ENCODE peak calls at places on chromosomes 5 and 9, in eight cellular contexts. One of them, this sample, is unnamed.

GRCh38 chr5:135551593-135552447 is 16.1 kb upstream of the NEUROG1 start:
- DNase-seq in LoVo: peak; percentile 70
- DNase-seq in epithelial cell of esophagus: peak; percentile 82
- DNase-seq in caudate nucleus: peak; percentile 60
- DNase-seq in CD8-positive, alpha-beta T cell: peak; percentile 10
- DNase-seq in cardiac fibroblast: peak; percentile 83
- DNase-seq in astrocyte of the spinal cord: peak; percentile 72
- DNase-seq in psoas muscle: peak; percentile 58
- DNase-seq in this sample: peak; percentile 82

GRCh38 chr9:110555551-110555950 is 24.0 kb downstream of the SVEP1 start:
- DNase-seq in LoVo: no peak
- DNase-seq in epithelial cell of esophagus: no peak
- DNase-seq in caudate nucleus: no peak
- DNase-seq in CD8-positive, alpha-beta T cell: no peak
- DNase-seq in cardiac fibroblast: peak; percentile 81
- DNase-seq in astrocyte of the spinal cord: peak; percentile 57
- DNase-seq in psoas muscle: no peak
- DNase-seq in this sample: no peak

GRCh38 chr5:65874241-65874640 is 52.1 kb upstream of the ERBIN start:
- DNase-seq in LoVo: no peak
- DNase-seq in epithelial cell of esophagus: peak; percentile 63
- DNase-seq in caudate nucleus: no peak
- DNase-seq in CD8-positive, alpha-beta T cell: no peak
- DNase-seq in cardiac fibroblast: no peak
- DNase-seq in astrocyte of the spinal cord: peak; percentile 64
- DNase-seq in psoas muscle: no peak
- DNase-seq in this sample: no peak

GRCh38 chr9:130918870-130919558 is 20.0 kb downstream of the FIBCD1 start:
- DNase-seq in LoVo: no peak
- DNase-seq in epithelial cell of esophagus: no peak
- DNase-seq in caudate nucleus: peak; percentile 13
- DNase-seq in CD8-positive, alpha-beta T cell: no peak
- DNase-seq in cardiac fibroblast: no peak
- DNase-seq in astrocyte of the spinal cord: no peak
- DNase-seq in psoas muscle: no peak
- DNase-seq in this sample: no peak

GRCh38 chr9:35686222-35687203 is 3.2 kb downstream of the TPM2 start:
- DNase-seq in LoVo: no peak
- DNase-seq in epithelial cell of esophagus: no peak
- DNase-seq in caudate nucleus: no peak
- DNase-seq in CD8-positive, alpha-beta T cell: no peak
- DNase-seq in cardiac fibroblast: peak; percentile 74
- DNase-seq in astrocyte of the spinal cord: peak; percentile 69
- DNase-seq in psoas muscle: no peak
- DNase-seq in this sample: no peak

GRCh38 chr9:4065054-4065453 is 234.8 kb downstream of the GLIS3 start:
- DNase-seq in LoVo: no peak
- DNase-seq in epithelial cell of esophagus: no peak
- DNase-seq in caudate nucleus: no peak
- DNase-seq in CD8-positive, alpha-beta T cell: no peak
- DNase-seq in cardiac fibroblast: no peak
- DNase-seq in astrocyte of the spinal cord: no peak
- DNase-seq in psoas muscle: no peak
- DNase-seq in this sample: no peak

GRCh38 chr5:135458921-135459331 is 6.8 kb upstream of the TIFAB start:
- DNase-seq in LoVo: peak; percentile 89
- DNase-seq in epithelial cell of esophagus: peak; percentile 45
- DNase-seq in caudate nucleus: no peak
- DNase-seq in CD8-positive, alpha-beta T cell: no peak
- DNase-seq in cardiac fibroblast: peak; percentile 89
- DNase-seq in astrocyte of the spinal cord: peak; percentile 13
- DNase-seq in psoas muscle: no peak
- DNase-seq in this sample: no peak

GRCh38 chr9:113772121-113772885 is 103.8 kb upstream of the ZNF618 start:
- DNase-seq in LoVo: no peak
- DNase-seq in epithelial cell of esophagus: no peak
- DNase-seq in caudate nucleus: no peak
- DNase-seq in CD8-positive, alpha-beta T cell: no peak
- DNase-seq in cardiac fibroblast: peak; percentile 57
- DNase-seq in astrocyte of the spinal cord: peak; percentile 69
- DNase-seq in psoas muscle: no peak
- DNase-seq in this sample: no peak

GRCh38 chr9:17905356-17906203 is 326.7 kb downstream of the SH3GL2 start:
- DNase-seq in LoVo: no peak
- DNase-seq in epithelial cell of esophagus: peak; percentile 2
- DNase-seq in caudate nucleus: no peak
- DNase-seq in CD8-positive, alpha-beta T cell: no peak
- DNase-seq in cardiac fibroblast: no peak
- DNase-seq in astrocyte of the spinal cord: no peak
- DNase-seq in psoas muscle: no peak
- DNase-seq in this sample: no peak

GRCh38 chr5:91378683-91379601 is 4.2 kb downstream of the ARRDC3 start:
- DNase-seq in LoVo: no peak
- DNase-seq in epithelial cell of esophagus: no peak
- DNase-seq in caudate nucleus: no peak
- DNase-seq in CD8-positive, alpha-beta T cell: no peak
- DNase-seq in cardiac fibroblast: no peak
- DNase-seq in astrocyte of the spinal cord: peak; percentile 35
- DNase-seq in psoas muscle: no peak
- DNase-seq in this sample: no peak

GRCh38 chr5:156474251-156474650 is 147.3 kb downstream of the SGCD start:
- DNase-seq in LoVo: no peak
- DNase-seq in epithelial cell of esophagus: peak; percentile 60
- DNase-seq in caudate nucleus: peak; percentile 28
- DNase-seq in CD8-positive, alpha-beta T cell: no peak
- DNase-seq in cardiac fibroblast: peak; percentile 49
- DNase-seq in astrocyte of the spinal cord: peak; percentile 12
- DNase-seq in psoas muscle: peak; percentile 28
- DNase-seq in this sample: no peak

GRCh38 chr9:137988701-137989100 is 111.1 kb downstream of the CACNA1B start:
- DNase-seq in LoVo: no peak
- DNase-seq in epithelial cell of esophagus: no peak
- DNase-seq in caudate nucleus: no peak
- DNase-seq in CD8-positive, alpha-beta T cell: no peak
- DNase-seq in cardiac fibroblast: no peak
- DNase-seq in astrocyte of the spinal cord: no peak
- DNase-seq in psoas muscle: no peak
- DNase-seq in this sample: no peak